ENCODE peak calls at places on chromosomes 7 and 10, in six cellular contexts. J is cardiac muscle cell; Y is RWPE1; T is GM06990; W is activated CD8-positive, alpha-beta T cell treated with anti-CD3 and anti-CD28 coated beads for 36 hours; V is A549. B is an unnamed sample.

GRCh38 chr7:151552352-151553028 is 32.8 kb upstream of the RHEB start:
- DNase-seq in V (no peak), Y (peak), T (no peak), J (no peak), W (no peak), B (no peak)

GRCh38 chr7:97733276-97734206 is 1.7 kb downstream of the TAC1 start:
- DNase-seq in V (no peak), W (peak), Y (no peak), J (peak), T (no peak), B (peak)

GRCh38 chr10:101158101-101159058 is 27.3 kb downstream of the TLX1 start:
- DNase-seq in W (no peak), T (no peak), J (no peak), V (no peak), Y (no peak), B (no peak)

GRCh38 chr7:44673771-44674170 is 67.3 kb downstream of the OGDH start:
- DNase-seq in V (no peak), W (no peak), Y (no peak), T (no peak), J (no peak), B (no peak)

GRCh38 chr10:60962946-60963345 is 19.0 kb upstream of the RHOBTB1 start:
- DNase-seq in W (no peak), J (no peak), Y (no peak), T (no peak), V (no peak), B (no peak)

GRCh38 chr10:124342136-124342820 is 76.4 kb downstream of the OAT start:
- DNase-seq in W (no peak), T (no peak), Y (no peak), J (no peak), V (no peak), B (no peak)

GRCh38 chr10:11411926-11412545 is 199.4 kb downstream of the USP6NL start:
- DNase-seq in W (no peak), Y (no peak), J (no peak), V (no peak), T (no peak), B (no peak)

GRCh38 chr7:90726120-90726519 is 130.0 kb downstream of the CDK14 start:
- DNase-seq in V (no peak), Y (no peak), T (no peak), W (no peak), J (no peak), B (no peak)

GRCh38 chr7:2048531-2048930 is 184.2 kb downstream of the MAD1L1 start:
- DNase-seq in T (no peak), Y (no peak), V (no peak), W (no peak), J (no peak), B (no peak)

GRCh38 chr7:140312141-140312846 is 86.0 kb downstream of the SLC37A3 start:
- DNase-seq in J (no peak), V (no peak), W (no peak), T (no peak), Y (no peak), B (no peak)

GRCh38 chr7:100894860-100895700 is 608 bp downstream of the ACHE start:
- DNase-seq in J (peak), T (no peak), V (no peak), Y (no peak), W (peak), B (peak)

GRCh38 chr7:31633894-31634494 is 53.0 kb upstream of the PPP1R17 start:
- DNase-seq in T (no peak), W (peak), Y (peak), V (peak), J (peak), B (peak)

GRCh38 chr7:105675873-105676484 is 94.7 kb upstream of the EFCAB10 start:
- DNase-seq in V (no peak), T (no peak), Y (no peak), J (peak), W (peak), B (no peak)

GRCh38 chr10:26780793-26781601 is 79.8 kb downstream of the ABI1 start:
- DNase-seq in V (peak), J (no peak), Y (peak), T (peak), W (peak), B (no peak)

GRCh38 chr10:12797471-12798262 is 203.8 kb downstream of the CCDC3 start:
- DNase-seq in V (no peak), Y (no peak), T (no peak), W (no peak), J (no peak), B (no peak)

GRCh38 chr10:12801214-12802087 is 200.1 kb downstream of the CCDC3 start:
- DNase-seq in Y (no peak), V (no peak), T (no peak), J (no peak), W (no peak), B (no peak)

GRCh38 chr10:12799144-12799543 is 202.4 kb downstream of the CCDC3 start:
- DNase-seq in Y (no peak), V (no peak), J (no peak), T (no peak), W (no peak), B (no peak)

GRCh38 chr10:12799746-12800145 is 201.8 kb downstream of the CCDC3 start:
- DNase-seq in J (no peak), V (no peak), T (no peak), W (no peak), Y (no peak), B (no peak)

DNA sequence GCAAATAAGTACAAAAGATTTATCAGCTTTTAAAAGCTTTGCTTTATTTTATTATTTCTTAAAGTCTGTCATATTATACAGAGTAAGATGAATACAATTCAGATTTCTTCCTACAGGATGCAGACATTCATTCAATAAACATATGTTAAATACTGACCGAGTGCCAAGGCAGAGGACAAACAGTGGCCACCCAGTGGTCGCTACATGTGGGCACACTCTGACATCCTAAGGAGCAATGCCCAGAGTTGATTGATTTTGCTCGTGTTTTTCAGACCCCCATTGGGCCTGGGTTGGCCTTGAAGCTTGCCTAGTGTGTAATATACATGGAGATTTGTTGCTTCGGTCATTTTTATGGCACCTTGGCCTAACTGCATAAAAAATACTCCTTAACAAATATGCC is 201.2 kb downstream of the CCDC3 start:
- DNase-seq in Y (no peak), W (no peak), T (no peak), J (no peak), V (no peak), B (no peak)
- TF ChIP-seq CTCF in Y (peak), W (no peak), T (no peak), J (peak), V (no peak), B (no peak)

DNA sequence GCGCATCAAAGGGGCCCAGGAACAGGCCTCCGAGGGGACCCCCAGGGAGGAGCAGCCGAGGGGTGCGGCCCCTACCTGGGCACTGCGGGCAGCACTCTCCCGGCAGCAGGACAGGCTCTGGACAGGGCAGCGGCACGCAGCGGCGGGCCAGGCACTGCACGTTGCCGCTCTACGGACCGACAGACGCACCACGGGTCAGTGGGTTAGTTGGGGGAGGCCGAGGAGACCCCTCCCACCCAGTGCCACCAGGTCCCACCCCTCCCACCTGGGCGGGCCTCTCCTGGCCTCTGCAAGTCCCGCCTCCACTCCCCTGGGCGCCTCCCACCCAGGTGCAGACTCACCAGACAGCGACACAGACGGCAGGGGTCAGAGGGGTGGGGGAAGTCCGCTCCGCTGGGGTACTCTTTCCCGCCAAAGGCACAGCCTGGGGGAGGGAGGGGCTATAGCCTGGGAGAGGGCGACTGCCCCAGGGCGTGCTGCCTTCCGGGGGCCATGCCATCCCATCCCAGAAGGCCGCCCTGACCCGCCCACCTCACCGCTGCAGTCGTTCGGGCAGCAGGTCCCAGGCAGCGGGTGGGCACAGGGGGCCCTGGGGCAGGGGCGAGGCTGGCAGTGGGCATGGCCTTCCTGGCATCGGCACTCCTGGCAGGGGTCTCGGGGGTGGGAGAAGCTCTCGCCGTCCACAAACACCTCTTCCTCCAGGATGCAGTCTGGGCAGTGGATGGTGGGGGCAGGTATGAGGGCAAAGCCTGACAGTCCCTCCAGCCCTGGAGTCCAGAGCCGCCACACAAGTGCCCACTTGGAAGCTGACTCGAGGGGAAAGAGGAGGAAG is 19.2 kb downstream of the KCP start:
- DNase-seq in Y (no peak), V (no peak), J (no peak), W (peak), T (no peak), B (no peak)
- TF ChIP-seq CTCF in Y (no peak), V (no peak), J (no peak), W (no peak), T (no peak), B (no peak)

GRCh38 chr7:123774498-123774897 is 25.7 kb upstream of the WASL start:
- DNase-seq in W (no peak), T (no peak), V (no peak), J (no peak), Y (no peak), B (no peak)
- TF ChIP-seq CTCF in W (no peak), T (no peak), V (no peak), J (no peak), Y (no peak), B (no peak)

GRCh38 chr7:135362871-135363270 is 129.2 kb downstream of the STRA8 start:
- DNase-seq in Y (no peak), T (no peak), W (no peak), V (peak), J (no peak), B (no peak)
- TF ChIP-seq CTCF in Y (no peak), T (peak), W (no peak), V (no peak), J (peak), B (no peak)

DNA sequence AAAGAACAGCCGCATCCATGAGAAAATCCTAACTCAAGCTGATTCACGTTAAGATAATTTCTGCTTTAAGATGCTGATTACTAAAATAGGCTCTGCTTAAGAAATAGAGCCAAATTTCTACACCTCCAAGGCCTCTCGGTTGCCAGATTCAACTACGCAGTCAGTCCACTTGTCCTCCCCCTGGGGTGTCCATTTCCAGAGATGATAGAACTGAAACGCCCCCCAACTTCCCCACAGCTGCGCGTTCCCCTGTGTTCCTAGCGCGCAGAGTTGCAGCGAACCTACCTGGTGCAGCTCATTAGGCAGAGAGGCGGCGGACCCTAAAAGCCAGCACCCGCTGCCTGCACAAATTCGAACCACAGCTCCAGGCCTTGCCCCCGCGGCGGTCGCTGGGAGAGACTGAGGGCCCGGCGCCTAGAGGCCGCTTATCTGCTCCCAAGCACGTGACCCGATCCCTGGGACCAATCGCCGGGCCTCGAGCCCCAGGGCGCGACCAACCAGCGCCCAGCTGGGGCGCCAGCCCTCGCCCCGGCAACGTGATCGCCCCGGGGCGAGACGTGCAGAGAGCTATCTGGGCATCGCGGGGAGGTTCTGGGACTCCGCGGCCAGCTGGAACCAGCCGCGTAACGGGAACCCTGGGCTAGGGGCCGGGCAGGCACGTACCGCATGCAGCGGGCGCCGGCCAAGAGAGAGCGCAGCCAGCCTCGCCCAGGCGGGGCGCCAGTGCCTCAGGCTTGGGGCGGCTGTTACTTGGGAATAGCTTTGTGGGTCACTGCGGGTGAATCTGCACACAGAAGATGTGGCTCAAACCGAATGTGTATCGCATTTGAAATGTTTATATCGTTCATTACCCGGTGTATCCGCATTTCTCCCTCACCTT is at the start of gene PPP1R3C:
- DNase-seq in J (peak), V (peak), Y (peak), T (peak), W (peak), B (peak)
- TF ChIP-seq CTCF in J (peak), V (peak), Y (peak), T (no peak), W (no peak), B (peak)

GRCh38 chr7:42071372-42072261 is 165.4 kb downstream of the GLI3 start:
- DNase-seq in W (no peak), V (no peak), Y (peak), J (peak), T (no peak), B (no peak)
- TF ChIP-seq CTCF in W (no peak), V (no peak), Y (no peak), J (peak), T (no peak), B (no peak)

GRCh38 chr7:95595825-95596182 is 512 bp downstream of the PDK4 start:
- DNase-seq in Y (no peak), J (no peak), T (no peak), V (no peak), W (no peak), B (no peak)

GRCh38 chr7:95594185-95594584 is 2.1 kb downstream of the PDK4 start:
- DNase-seq in Y (no peak), V (no peak), J (no peak), W (no peak), T (no peak), B (no peak)

GRCh38 chr7:95599069-95599468 is 2.8 kb upstream of the PDK4 start:
- DNase-seq in Y (no peak), J (no peak), V (peak), W (no peak), T (no peak), B (no peak)

GRCh38 chr7:95598511-95598910 is 2.2 kb upstream of the PDK4 start:
- DNase-seq in W (no peak), J (no peak), V (no peak), Y (no peak), T (no peak), B (no peak)

GRCh38 chr7:95596183-95597135 is at the start of gene PDK4:
- DNase-seq in V (peak), T (no peak), Y (peak), J (peak), W (no peak), B (peak)
- TF ChIP-seq CTCF in V (no peak), T (no peak), Y (no peak), J (no peak), W (no peak), B (no peak)